ENCODE peak calls at places on chromosome 1, in eight cellular contexts. M is sigmoid colon; X is head of caudate nucleus; U is cardiac septum; S is activated T-cell treated with anti-CD3 and anti-CD28 coated beads, Interleukin-2, amount 50 U/mL, for 48 hours; I is PC-9; J is activated effector memory CD4-positive, alpha-beta T cell treated with Interleukin-2 at 50 U/mL for 16 hours; T is COLO829. P is an unnamed sample.

GRCh38 chr1:14390816-14391215 is 207.7 kb upstream of the KAZN start:
- DNase-seq in X (no peak), U (no peak), M (no peak), T (no peak), S (no peak), I (no peak), J (no peak), P (no peak)

GRCh38 chr1:109796484-109797305 is 33.0 kb upstream of the EPS8L3 start:
- DNase-seq in X (no peak), S (peak), J (no peak), T (peak), M (no peak), I (no peak), U (peak), P (no peak)

GRCh38 chr1:231357187-231357772 is 19.2 kb downstream of the SPRTN start:
- DNase-seq in X (no peak), U (no peak), S (no peak), M (no peak), I (no peak), T (no peak), J (no peak), P (no peak)

GRCh38 chr1:53696990-53697389 is 42.0 kb downstream of the GLIS1 start:
- DNase-seq in J (no peak), X (no peak), T (no peak), I (no peak), M (no peak), S (no peak), U (no peak), P (no peak)

GRCh38 chr1:197302775-197303174 is 34.7 kb downstream of the CRB1 start:
- DNase-seq in J (no peak), U (no peak), X (no peak), M (no peak), S (no peak), I (no peak), T (no peak), P (peak)

GRCh38 chr1:94384485-94385353 is 33.5 kb upstream of the ABCD3 start:
- DNase-seq in S (peak), M (no peak), X (no peak), U (no peak), J (no peak), I (no peak), T (no peak), P (no peak)

GRCh38 chr1:154403300-154403943 is 1.7 kb upstream of the IL6R start:
- DNase-seq in I (no peak), J (no peak), T (no peak), U (no peak), M (peak), S (peak), X (peak), P (no peak)

GRCh38 chr1:20847619-20848080 is 60.5 kb upstream of the HP1BP3 start:
- DNase-seq in T (no peak), I (no peak), X (no peak), J (no peak), M (no peak), S (no peak), U (no peak), P (no peak)

GRCh38 chr1:6260961-6261614 is at the start of gene GPR153:
- DNase-seq in I (peak), U (no peak), M (peak), S (peak), J (peak), X (peak), T (no peak), P (no peak)

GRCh38 chr1:180210008-180210555 is 20.0 kb upstream of the LHX4 start:
- DNase-seq in I (peak), M (no peak), X (no peak), J (no peak), T (no peak), S (no peak), U (no peak), P (no peak)

GRCh38 chr1:228740543-228740942 is 5.3 kb downstream of the RHOU start:
- DNase-seq in X (no peak), S (no peak), T (no peak), M (no peak), J (no peak), I (no peak), U (no peak), P (no peak)

GRCh38 chr1:221454096-221454495 is 287.8 kb downstream of the DUSP10 start:
- DNase-seq in X (no peak), I (no peak), J (no peak), U (no peak), M (no peak), T (no peak), S (no peak), P (no peak)

GRCh38 chr1:59768752-59769411 is 45.9 kb upstream of the HOOK1 start:
- DNase-seq in X (no peak), I (no peak), T (no peak), M (no peak), J (no peak), S (no peak), U (no peak), P (no peak)

GRCh38 chr1:53848025-53848424 is 9.9 kb upstream of the NDC1 start:
- DNase-seq in T (no peak), J (no peak), X (no peak), U (no peak), S (no peak), I (no peak), M (no peak), P (no peak)

GRCh38 chr1:224092111-224092510 is 21.8 kb upstream of the FBXO28 start:
- DNase-seq in X (no peak), J (no peak), I (no peak), U (no peak), M (no peak), T (no peak), S (no peak), P (no peak)

GRCh38 chr1:37294096-37294495 is 180.3 kb upstream of the ZC3H12A start:
- DNase-seq in S (no peak), M (no peak), U (no peak), I (no peak), J (no peak), T (no peak), X (no peak), P (no peak)

GRCh38 chr1:25869909-25870606 is 5.5 kb downstream of the PAQR7 start:
- DNase-seq in U (peak), I (no peak), S (no peak), J (no peak), X (no peak), M (peak), T (no peak), P (no peak)

GRCh38 chr1:56709269-56709880 is 64.3 kb downstream of the PRKAA2 start:
- DNase-seq in I (no peak), J (no peak), M (no peak), X (no peak), T (peak), U (no peak), S (no peak), P (peak)

GRCh38 chr1:33273961-33274371 is 17.7 kb downstream of the ZNF362 start:
- DNase-seq in S (no peak), J (no peak), I (no peak), U (no peak), T (no peak), M (no peak), X (no peak), P (no peak)

GRCh38 chr1:226862900-226863299 is 7.5 kb upstream of the PSEN2 start:
- DNase-seq in X (no peak), I (no peak), U (no peak), J (no peak), T (no peak), M (no peak), S (no peak), P (no peak)

GRCh38 chr1:32817815-32818786 is 648 bp downstream of the S100PBP start:
- DNase-seq in T (peak), S (no peak), U (peak), M (peak), X (peak), J (peak), I (peak), P (peak)

GRCh38 chr1:53838654-53838974 is 518 bp upstream of the NDC1 start:
- DNase-seq in J (no peak), S (no peak), U (no peak), X (no peak), M (no peak), I (no peak), T (no peak), P (no peak)

GRCh38 chr1:184422490-184423233 is 35.8 kb downstream of the C1orf21 start:
- DNase-seq in M (no peak), S (no peak), T (no peak), J (no peak), X (no peak), U (no peak), I (no peak), P (no peak)

GRCh38 chr1:218480137-218480536 is 135.0 kb downstream of the TGFB2 start:
- DNase-seq in T (no peak), U (no peak), M (peak), I (no peak), X (no peak), J (no peak), S (no peak), P (peak)

GRCh38 chr1:47326271-47326670 is 7.3 kb upstream of the CMPK1 start:
- DNase-seq in I (no peak), J (no peak), U (no peak), T (no peak), M (no peak), X (no peak), S (no peak), P (no peak)

GRCh38 chr1:48572632-48573258 is 100.7 kb upstream of the SPATA6 start:
- DNase-seq in S (peak), I (peak), U (no peak), J (no peak), M (no peak), T (peak), X (peak), P (peak)

P was measured in trophoblast cell.